ENCODE peak calls at places on chromosomes 16 and 17, in nine cellular contexts. T is GM13977, M is foreskin fibroblast, K is stomach, I is SK-N-SH, R is cardiac fibroblast, V is WTC11, B is neural progenitor cell, X is transverse colon. W is an unnamed sample.

GRCh38 chr17:82876602-82877391 is 37.0 kb upstream of the ZNF750 start:
- DNase-seq in B (peak; percentile 71), X (peak; percentile 78), K (peak; percentile 86), M (peak; percentile 79), I (peak; percentile 88), T (no peak), R (peak; percentile 79), V (peak; percentile 41), W (no peak)

GRCh38 chr16:79395631-79396030 is 204.9 kb downstream of the MAF start:
- DNase-seq in I (no peak), M (no peak), R (no peak), V (no peak), K (no peak), X (no peak), T (no peak), B (no peak), W (no peak)

GRCh38 chr16:85203462-85203813 is 91.2 kb upstream of the CIBAR2 start:
- DNase-seq in I (no peak), M (no peak), R (no peak), V (no peak), B (no peak), X (no peak), T (no peak), K (no peak), W (no peak)

GRCh38 chr17:77337150-77337549 is 196.4 kb downstream of the SEC14L1 start:
- DNase-seq in I (no peak), K (no peak), B (no peak), M (no peak), V (no peak), R (no peak), T (no peak), X (no peak), W (no peak)

GRCh38 chr17:35189291-35189690 is 4.9 kb downstream of the SLC35G3 start:
- DNase-seq in I (no peak), M (no peak), T (no peak), B (no peak), K (no peak), R (peak; percentile 32), X (no peak), V (no peak), W (no peak)

GRCh38 chr17:70865993-70866804 is 696.9 kb downstream of the KCNJ2 start:
- DNase-seq in R (peak; percentile 41), I (no peak), T (no peak), X (no peak), V (no peak), M (no peak), B (no peak), K (no peak), W (no peak)

GRCh38 chr17:73262676-73263642 is 1.3 kb upstream of the CPSF4L start:
- DNase-seq in I (peak; percentile 66), R (peak; percentile 44), M (no peak), K (no peak), B (no peak), V (no peak), X (no peak), T (no peak), W (no peak)

GRCh38 chr16:49019081-49019633 is 262.5 kb downstream of the CBLN1 start:
- DNase-seq in V (peak; percentile 41), T (no peak), M (peak; percentile 9), K (no peak), R (no peak), X (no peak), I (no peak), B (peak; percentile 67), W (no peak)

GRCh38 chr17:45410144-45411091 is 22.3 kb downstream of the ARHGAP27 start:
- DNase-seq in M (no peak), B (no peak), R (no peak), V (no peak), I (peak; percentile 59), T (peak; percentile 87), K (no peak), X (peak; percentile 51), W (peak; percentile 86)

GRCh38 chr17:38728290-38728831 is 1.8 kb upstream of the CISD3 start:
- DNase-seq in K (no peak), M (no peak), B (no peak), I (no peak), V (no peak), T (no peak), R (no peak), X (peak; percentile 52), W (no peak)

GRCh38 chr16:383326-384020 is 1.7 kb upstream of the PGAP6 start:
- DNase-seq in R (no peak), K (peak; percentile 81), B (peak; percentile 67), M (no peak), T (no peak), V (peak; percentile 89), I (no peak), X (peak; percentile 82), W (no peak)

GRCh38 chr17:50268040-50268439 is 6.2 kb upstream of the TMEM92 start:
- DNase-seq in B (no peak), R (no peak), T (no peak), I (no peak), X (peak; percentile 3), K (no peak), V (no peak), M (no peak), W (peak; percentile 6)

GRCh38 chr17:41724476-41725030 is 9.9 kb downstream of the HAP1 start:
- DNase-seq in I (no peak), T (no peak), K (no peak), M (no peak), B (no peak), R (no peak), V (no peak), X (no peak), W (no peak)

GRCh38 chr17:79829457-79829856 is 9.8 kb downstream of the CBX4 start:
- DNase-seq in T (no peak), K (no peak), I (no peak), M (no peak), X (no peak), V (no peak), B (no peak), R (no peak), W (no peak)

GRCh38 chr17:80360396-80360795 is 54.6 kb upstream of the ENDOV start:
- DNase-seq in X (no peak), V (no peak), I (no peak), M (no peak), K (no peak), T (no peak), R (no peak), B (no peak), W (no peak)

GRCh38 chr17:13002761-13003453 is 14.9 kb downstream of the ELAC2 start:
- DNase-seq in V (peak; percentile 83), T (peak; percentile 57), I (peak; percentile 78), B (peak; percentile 87), X (peak; percentile 80), M (peak; percentile 51), K (peak; percentile 84), R (peak; percentile 85), W (peak; percentile 59)

GRCh38 chr17:69339937-69340336 is 13.0 kb upstream of the ABCA5 start:
- DNase-seq in K (no peak), T (no peak), R (no peak), V (no peak), B (no peak), I (no peak), X (no peak), M (no peak), W (no peak)

DNA sequence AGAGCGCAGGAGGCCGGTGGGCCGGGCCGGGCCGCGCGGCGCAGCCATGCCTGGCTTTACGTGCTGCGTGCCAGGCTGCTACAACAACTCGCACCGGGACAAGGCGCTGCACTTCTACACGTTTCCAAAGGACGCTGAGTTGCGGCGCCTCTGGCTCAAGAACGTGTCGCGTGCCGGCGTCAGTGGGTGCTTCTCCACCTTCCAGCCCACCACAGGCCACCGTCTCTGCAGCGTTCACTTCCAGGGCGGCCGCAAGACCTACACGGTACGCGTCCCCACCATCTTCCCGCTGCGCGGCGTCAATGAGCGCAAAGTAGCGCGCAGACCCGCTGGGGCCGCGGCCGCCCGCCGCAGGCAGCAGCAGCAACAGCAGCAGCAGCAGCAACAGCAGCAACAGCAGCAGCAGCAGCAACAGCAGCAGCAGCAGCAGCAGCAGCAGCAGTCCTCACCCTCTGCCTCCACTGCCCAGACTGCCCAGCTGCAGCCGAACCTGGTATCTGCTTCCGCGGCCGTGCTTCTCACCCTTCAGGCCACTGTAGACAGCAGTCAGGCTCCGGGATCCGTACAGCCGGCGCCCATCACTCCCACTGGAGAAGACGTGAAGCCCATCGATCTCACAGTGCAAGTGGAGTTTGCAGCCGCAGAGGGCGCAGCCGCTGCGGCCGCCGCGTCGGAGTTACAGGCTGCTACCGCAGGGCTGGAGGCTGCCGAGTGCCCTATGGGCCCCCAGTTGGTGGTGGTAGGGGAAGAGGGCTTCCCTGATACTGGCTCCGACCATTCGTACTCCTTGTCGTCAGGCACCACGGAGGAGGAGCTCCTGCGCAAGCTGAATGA is 606 bp downstream of the THAP11 start:
- DNase-seq in T (peak; percentile 79), K (peak; percentile 49), B (peak; percentile 83), I (peak; percentile 73), R (peak; percentile 66), X (peak; percentile 60), M (peak; percentile 47), V (peak; percentile 59), W (peak; percentile 74)
- TF ChIP-seq CTCF in T (peak; percentile 46), K (no peak), B (peak; percentile 54), I (peak; percentile 45), R (peak; percentile 39), X (no peak), M (peak; percentile 16), V (no peak), W (peak; percentile 45)

GRCh38 chr17:63693411-63694113 is 6.4 kb downstream of the LIMD2 start:
- DNase-seq in R (no peak), I (no peak), M (no peak), K (no peak), T (no peak), X (no peak), V (no peak), B (no peak), W (no peak)
- TF ChIP-seq CTCF in R (no peak), I (no peak), M (no peak), K (no peak), T (no peak), X (no peak), V (no peak), B (no peak), W (no peak)

DNA sequence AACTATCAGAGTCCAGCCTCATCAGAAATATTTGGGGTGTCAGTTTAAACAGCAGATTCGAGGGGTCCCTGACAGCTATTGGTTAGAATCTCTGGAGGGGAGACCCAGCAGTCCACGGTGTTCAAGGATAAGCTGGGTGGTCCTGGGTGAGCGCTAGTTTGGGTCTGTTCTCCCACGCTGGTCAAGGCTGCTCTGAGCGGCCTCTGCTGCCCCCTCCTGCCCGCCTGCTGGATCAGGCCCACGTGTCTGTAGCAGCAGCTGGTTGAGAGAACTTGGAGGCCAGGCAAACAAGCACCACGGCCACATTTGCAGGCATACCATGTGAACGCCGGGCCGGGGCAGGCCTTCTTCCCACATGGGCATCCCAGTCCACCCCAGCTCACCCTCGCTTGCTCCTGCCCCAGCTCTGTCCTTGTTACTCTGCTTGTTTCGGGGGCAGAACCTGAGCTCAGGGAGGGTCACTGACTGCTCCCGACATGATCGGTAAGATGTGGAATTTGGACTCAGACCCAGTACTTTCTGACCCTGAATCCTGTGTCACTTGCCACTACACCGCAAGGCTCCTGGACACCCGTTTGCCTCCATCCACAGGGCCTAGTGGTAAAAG is 7.4 kb downstream of the FOXF1 start:
- DNase-seq in R (peak; percentile 77), X (peak; percentile 64), T (peak; percentile 77), V (peak; percentile 77), K (peak; percentile 46), B (peak; percentile 80), M (peak; percentile 50), I (peak; percentile 81), W (peak; percentile 79)
- TF ChIP-seq CTCF in R (peak; percentile 94), X (peak; percentile 66), T (peak; percentile 85), V (peak; percentile 51), K (peak; percentile 43), B (peak; percentile 81), M (peak; percentile 84), I (peak; percentile 91), W (peak; percentile 60)

GRCh38 chr17:40168262-40168832 is 8.9 kb upstream of the RAPGEFL1 start:
- DNase-seq in X (no peak), M (no peak), I (peak; percentile 65), V (no peak), K (peak; percentile 49), B (peak; percentile 77), T (peak; percentile 70), R (peak; percentile 85), W (peak; percentile 66)
- TF ChIP-seq CTCF in X (peak; percentile 90), M (peak; percentile 59), I (peak; percentile 83), V (no peak), K (peak; percentile 76), B (peak; percentile 73), T (peak; percentile 77), R (peak; percentile 70), W (peak; percentile 60)

W was measured in GM20000.